ENCODE peak calls at places on chromosomes 6 and 20, in six cellular contexts. Y, F, R, E, V and M are unnamed samples. For H3K36me3, the result is how much of the 10 kb centered on the place peaks cover.

GRCh38 chr20:58179432-58180099 is 48.9 kb downstream of the ANKRD60 start:
- DNase-seq in Y (peak), F (peak), R (peak), E (no peak), V (peak), M (peak)

GRCh38 chr6:105459884-105460283 is 57.0 kb upstream of the PREP start:
- DNase-seq in Y (peak), F (no peak), R (no peak), E (peak), V (no peak), M (no peak)

GRCh38 chr20:53406580-53406979 is 187.1 kb downstream of the ZNF217 start:
- DNase-seq in Y (no peak), F (no peak), R (no peak), E (no peak), V (no peak), M (no peak)

GRCh38 chr6:71392286-71392685 is 103.7 kb downstream of the OGFRL1 start:
- DNase-seq in Y (no peak), F (no peak), R (no peak), E (peak), V (no peak), M (no peak)

GRCh38 chr6:63997217-63997616 is 361.6 kb downstream of the PHF3 start:
- DNase-seq in Y (no peak), F (no peak), R (no peak), E (no peak), V (no peak), M (no peak)

GRCh38 chr6:235763-236360 is 56.4 kb upstream of the DUSP22 start:
- DNase-seq in Y (peak), F (peak), R (no peak), E (peak), V (peak), M (peak)

GRCh38 chr20:35267092-35267491 is 10.8 kb downstream of the MMP24OS start:
- DNase-seq in Y (no peak), F (no peak), R (no peak), E (no peak), V (no peak), M (no peak)

GRCh38 chr6:4612636-4613171 is 163.5 kb upstream of the CDYL start:
- DNase-seq in Y (no peak), F (peak), R (no peak), E (peak), V (no peak), M (no peak)

GRCh38 chr20:19921349-19921793 is 95.8 kb upstream of the NAA20 start:
- DNase-seq in Y (peak), F (no peak), R (no peak), E (no peak), V (peak), M (no peak)

GRCh38 chr20:31837896-31838397 is 7.5 kb downstream of the FOXS1 start:
- DNase-seq in Y (peak), F (no peak), R (no peak), E (peak), V (no peak), M (no peak)

GRCh38 chr20:63187338-63188158 is 28.4 kb downstream of the YTHDF1 start:
- DNase-seq in Y (no peak), F (no peak), R (peak), E (no peak), V (no peak), M (no peak)

GRCh38 chr20:63404129-63405085 is 43.3 kb upstream of the CHRNA4 start:
- DNase-seq in Y (no peak), F (no peak), R (no peak), E (no peak), V (no peak), M (no peak)

GRCh38 chr6:39777218-39777617 is 15.0 kb upstream of the DAAM2 start:
- DNase-seq in Y (no peak), F (no peak), R (no peak), E (no peak), V (no peak), M (no peak)

GRCh38 chr20:49519212-49519712 is 36.8 kb upstream of the KCNB1 start:
- DNase-seq in Y (no peak), F (no peak), R (no peak), E (no peak), V (no peak), M (no peak)

DNA sequence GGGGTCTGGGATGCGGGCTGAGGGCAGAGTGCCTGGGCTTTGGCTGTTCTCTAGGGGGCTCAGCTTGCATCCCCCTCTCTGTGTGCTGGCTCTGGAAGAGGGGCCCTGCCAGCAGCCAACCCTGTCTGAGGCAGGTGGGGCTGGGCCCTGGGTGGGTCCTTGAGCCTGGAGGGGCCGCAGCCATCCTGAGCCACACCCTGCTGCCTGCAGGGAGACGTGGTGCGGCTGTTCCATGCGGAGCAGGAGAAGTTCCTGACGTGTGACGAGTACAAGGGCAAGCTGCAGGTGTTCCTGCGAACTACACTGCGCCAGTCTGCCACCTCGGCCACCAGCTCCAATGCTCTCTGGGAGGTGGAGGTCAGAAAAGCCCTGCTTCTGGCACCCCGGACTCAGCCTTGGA is 41.2 kb downstream of the ITPR3 start:
- DNase-seq in Y (no peak), F (no peak), R (no peak), E (no peak), V (no peak), M (no peak)
- H3K36me3 ChIP-seq in Y (under half), F (under half), R (under half), E (under half), V (under half), M (under half)

DNA sequence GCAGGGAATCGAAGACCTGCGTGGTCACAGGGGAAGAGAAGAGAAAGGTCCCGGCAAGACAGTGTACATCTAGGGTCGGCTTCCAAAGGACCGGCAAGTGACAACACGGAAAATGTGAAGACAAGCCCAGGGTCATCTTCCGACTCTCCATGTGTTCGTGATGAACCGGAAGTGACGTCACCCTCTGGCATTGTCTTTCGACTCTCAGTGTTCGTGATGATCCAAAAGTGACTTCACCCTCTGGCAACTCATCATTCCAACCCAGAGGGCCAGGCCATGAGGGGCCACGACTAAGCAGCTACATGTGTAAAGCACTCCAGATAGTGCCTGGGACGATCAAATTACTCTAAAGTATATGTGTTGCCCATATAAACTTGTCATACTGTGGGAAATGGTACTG is 290.8 kb downstream of the THBS2 start:
- DNase-seq in Y (no peak), F (no peak), R (no peak), E (no peak), V (peak), M (no peak)
- H3K4me3 ChIP-seq in Y (no peak), F (no peak), R (no peak), E (no peak), V (no peak), M (no peak)

GRCh38 chr20:38663660-38664059 is 60.6 kb upstream of the SLC32A1 start:
- DNase-seq in Y (no peak), F (no peak), R (no peak), E (no peak), V (no peak), M (no peak)

GRCh38 chr20:38667417-38667956 is 56.8 kb upstream of the SLC32A1 start:
- DNase-seq in Y (no peak), F (no peak), R (no peak), E (no peak), V (no peak), M (no peak)

GRCh38 chr20:38664284-38664683 is 60.0 kb upstream of the SLC32A1 start:
- DNase-seq in Y (no peak), F (no peak), R (no peak), E (no peak), V (no peak), M (no peak)

GRCh38 chr20:38665094-38665493 is 59.2 kb upstream of the SLC32A1 start:
- DNase-seq in Y (no peak), F (no peak), R (no peak), E (no peak), V (no peak), M (no peak)

DNA sequence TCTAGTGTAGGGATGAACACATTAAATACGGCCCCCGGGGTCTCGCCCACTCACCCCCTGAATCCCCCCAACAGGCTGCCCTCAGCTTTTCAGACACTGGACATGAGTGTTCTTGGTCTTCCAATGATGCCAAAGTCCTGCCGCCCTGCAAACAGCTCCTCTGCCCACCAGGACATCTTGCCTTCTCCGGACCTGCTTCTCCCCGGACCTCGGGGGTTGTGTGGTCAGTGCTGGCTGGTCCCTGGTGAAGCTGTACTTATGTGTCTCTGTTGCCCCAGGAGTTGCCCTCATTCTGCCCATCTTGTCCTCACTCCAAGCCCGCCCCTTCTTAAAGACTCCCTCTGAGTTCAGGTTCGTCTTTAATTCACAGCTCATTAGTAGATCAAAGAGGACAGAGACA is 58.4 kb upstream of the SLC32A1 start:
- DNase-seq in Y (no peak), F (no peak), R (no peak), E (no peak), V (no peak), M (no peak)
- H3K27ac ChIP-seq in Y (no peak), F (no peak), R (no peak), E (no peak), V (no peak), M (no peak)

GRCh38 chr6:47665112-47665511 is 33.3 kb upstream of the ADGRF4 start:
- DNase-seq in Y (no peak), F (no peak), R (no peak), E (no peak), V (no peak), M (no peak)
- H3K36me3 ChIP-seq in Y (under half), F (under half), R (under half), E (under half), V (under half), M (under half)

GRCh38 chr20:46749164-46749563 is 39.7 kb downstream of the SLC2A10 start:
- DNase-seq in Y (no peak), F (no peak), R (no peak), E (no peak), V (no peak), M (no peak)

GRCh38 chr20:46755483-46756417 is 46.3 kb downstream of the SLC2A10 start:
- DNase-seq in Y (no peak), F (no peak), R (no peak), E (no peak), V (no peak), M (no peak)

GRCh38 chr20:46751856-46752255 is 42.4 kb downstream of the SLC2A10 start:
- DNase-seq in Y (no peak), F (no peak), R (no peak), E (no peak), V (no peak), M (no peak)

GRCh38 chr20:46756419-46756818 is 47.0 kb downstream of the SLC2A10 start:
- DNase-seq in Y (no peak), F (no peak), R (no peak), E (no peak), V (no peak), M (no peak)

DNA sequence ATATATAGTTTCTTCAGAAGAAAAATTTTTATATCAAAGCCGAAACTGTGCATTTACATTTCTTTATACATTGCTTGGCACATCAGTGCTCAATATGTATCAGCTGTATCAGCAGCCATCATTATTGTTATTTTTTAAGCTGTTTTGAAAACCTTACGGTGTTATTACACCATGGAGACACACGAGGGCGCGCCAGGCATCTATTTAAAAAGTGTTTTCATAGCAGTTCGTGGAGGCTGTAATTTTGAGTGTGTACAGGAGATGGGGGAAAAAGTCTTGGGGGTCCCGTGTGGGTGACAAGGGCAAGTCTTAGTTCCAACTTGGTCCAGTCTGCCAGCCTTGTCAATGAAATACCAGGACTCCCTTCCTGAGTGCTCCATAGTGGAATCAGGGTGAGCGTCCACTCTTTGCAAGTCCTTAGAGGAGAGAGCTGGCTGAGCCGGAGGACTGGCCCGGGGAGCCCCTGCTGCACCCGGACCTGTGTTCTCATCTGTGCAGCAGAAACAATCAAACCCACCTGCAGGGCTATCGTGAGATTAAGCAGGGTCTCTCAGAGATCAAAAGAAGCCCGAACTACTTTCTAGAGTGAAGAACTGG is 43.3 kb downstream of the SLC2A10 start:
- DNase-seq in Y (peak), F (peak), R (no peak), E (peak), V (peak), M (no peak)
- H3K4me3 ChIP-seq in Y (no peak), F (no peak), R (no peak), E (no peak), V (no peak), M (no peak)